ENCODE peak calls at places on chromosomes 13 and 19, in four cellular contexts. One of them, this sample, is unnamed. For H3K9me3, the result is how much of the 10 kb centered on the place peaks cover.

GRCh38 chr19:48400018-48400742 is 6.7 kb downstream of the GRIN2D start:
- DNase-seq in right lobe of liver: no peak
- DNase-seq in CD8-positive, alpha-beta T cell: no peak
- DNase-seq in DND-41: no peak
- DNase-seq in this sample: peak

GRCh38 chr19:38788478-38789243 is at the start of gene LGALS7B:
- DNase-seq in CD8-positive, alpha-beta T cell: no peak
- DNase-seq in right lobe of liver: peak
- DNase-seq in DND-41: no peak
- DNase-seq in this sample: no peak

GRCh38 chr13:22127277-22128143 is 456.6 kb downstream of the FGF9 start:
- DNase-seq in right lobe of liver: no peak
- DNase-seq in DND-41: no peak
- DNase-seq in CD8-positive, alpha-beta T cell: no peak
- DNase-seq in this sample: no peak

GRCh38 chr13:46489586-46490023 is 63.4 kb upstream of the LRCH1 start:
- DNase-seq in right lobe of liver: no peak
- DNase-seq in CD8-positive, alpha-beta T cell: no peak
- DNase-seq in DND-41: no peak
- DNase-seq in this sample: no peak

GRCh38 chr13:82654851-82655517 is 1227.3 kb downstream of the SLITRK1 start:
- DNase-seq in right lobe of liver: peak
- DNase-seq in DND-41: no peak
- DNase-seq in CD8-positive, alpha-beta T cell: no peak
- DNase-seq in this sample: no peak

GRCh38 chr13:25490236-25490635 is 118.5 kb downstream of the ATP8A2 start:
- DNase-seq in right lobe of liver: no peak
- DNase-seq in DND-41: no peak
- DNase-seq in CD8-positive, alpha-beta T cell: no peak
- DNase-seq in this sample: no peak

GRCh38 chr13:106530907-106531520 is 4.4 kb downstream of the EFNB2 start:
- DNase-seq in DND-41: no peak
- DNase-seq in right lobe of liver: no peak
- DNase-seq in CD8-positive, alpha-beta T cell: no peak
- DNase-seq in this sample: no peak

GRCh38 chr19:50478901-50479715 is 2.5 kb upstream of the GARIN5A start:
- DNase-seq in right lobe of liver: peak
- DNase-seq in DND-41: peak
- DNase-seq in CD8-positive, alpha-beta T cell: no peak
- DNase-seq in this sample: no peak

GRCh38 chr13:71808708-71809107 is 58.3 kb downstream of the DACH1 start:
- DNase-seq in right lobe of liver: no peak
- DNase-seq in DND-41: no peak
- DNase-seq in CD8-positive, alpha-beta T cell: no peak
- DNase-seq in this sample: no peak

GRCh38 chr19:12965017-12965811 is 4.2 kb upstream of the DAND5 start:
- DNase-seq in CD8-positive, alpha-beta T cell: peak
- DNase-seq in right lobe of liver: peak
- DNase-seq in DND-41: peak
- DNase-seq in this sample: peak

GRCh38 chr19:3171894-3172679 is 6.5 kb upstream of the S1PR4 start:
- DNase-seq in right lobe of liver: no peak
- DNase-seq in DND-41: no peak
- DNase-seq in CD8-positive, alpha-beta T cell: no peak
- DNase-seq in this sample: no peak

GRCh38 chr13:109885235-109885634 is 98.9 kb upstream of the IRS2 start:
- DNase-seq in right lobe of liver: no peak
- DNase-seq in CD8-positive, alpha-beta T cell: no peak
- DNase-seq in DND-41: no peak
- DNase-seq in this sample: no peak

GRCh38 chr19:15292847-15293582 is 39.3 kb downstream of the BRD4 start:
- DNase-seq in DND-41: peak
- DNase-seq in CD8-positive, alpha-beta T cell: no peak
- DNase-seq in right lobe of liver: no peak
- DNase-seq in this sample: no peak

GRCh38 chr13:22009500-22009899 is 338.6 kb downstream of the FGF9 start:
- DNase-seq in CD8-positive, alpha-beta T cell: no peak
- DNase-seq in right lobe of liver: no peak
- DNase-seq in DND-41: no peak
- DNase-seq in this sample: no peak

GRCh38 chr19:35303357-35303915 is 11.5 kb downstream of the MAG start:
- DNase-seq in DND-41: no peak
- DNase-seq in CD8-positive, alpha-beta T cell: no peak
- DNase-seq in right lobe of liver: no peak
- DNase-seq in this sample: no peak

GRCh38 chr19:8487137-8487851 is 15.1 kb downstream of the PRAM1 start:
- DNase-seq in DND-41: peak
- DNase-seq in right lobe of liver: no peak
- DNase-seq in CD8-positive, alpha-beta T cell: peak
- DNase-seq in this sample: peak

GRCh38 chr19:50167314-50167721 is 4.2 kb upstream of the IZUMO2 start:
- DNase-seq in right lobe of liver: no peak
- DNase-seq in CD8-positive, alpha-beta T cell: no peak
- DNase-seq in DND-41: no peak
- DNase-seq in this sample: no peak

GRCh38 chr19:873084-874019 is 13.9 kb downstream of the CFD start:
- DNase-seq in CD8-positive, alpha-beta T cell: peak
- DNase-seq in DND-41: peak
- DNase-seq in right lobe of liver: no peak
- DNase-seq in this sample: peak

GRCh38 chr13:99869830-99870229 is 101.7 kb downstream of the ZIC5 start:
- DNase-seq in CD8-positive, alpha-beta T cell: no peak
- DNase-seq in right lobe of liver: no peak
- DNase-seq in DND-41: no peak
- DNase-seq in this sample: no peak

GRCh38 chr13:48081739-48082138 is 13.2 kb downstream of the MED4 start:
- DNase-seq in CD8-positive, alpha-beta T cell: no peak
- DNase-seq in DND-41: no peak
- DNase-seq in right lobe of liver: no peak
- DNase-seq in this sample: no peak

DNA sequence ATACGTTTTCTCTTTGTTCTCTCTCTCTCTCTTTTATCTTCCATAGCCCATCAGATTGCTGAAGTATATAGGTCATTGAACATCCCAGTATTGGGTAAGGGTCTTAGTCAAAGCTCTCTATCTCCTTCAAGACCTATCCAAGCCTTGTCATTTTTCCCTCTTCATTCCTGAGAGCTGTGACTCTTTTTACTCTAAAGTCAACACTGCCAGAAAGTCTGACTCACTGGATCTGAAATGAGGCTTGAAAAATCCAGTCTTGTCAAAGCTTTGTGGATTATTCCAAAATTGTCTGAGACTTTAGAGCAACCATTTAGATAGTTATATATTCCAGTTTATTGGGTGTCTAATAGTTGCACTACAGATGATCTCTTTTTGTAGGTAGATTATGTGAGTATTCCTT is 389.2 kb upstream of the PCDH9 start:
- DNase-seq in DND-41: no peak
- DNase-seq in right lobe of liver: no peak
- DNase-seq in CD8-positive, alpha-beta T cell: no peak
- DNase-seq in this sample: no peak
- H3K9me3 ChIP-seq in DND-41: under half
- H3K9me3 ChIP-seq in right lobe of liver: under half
- H3K9me3 ChIP-seq in CD8-positive, alpha-beta T cell: under half
- H3K9me3 ChIP-seq in this sample: under half

GRCh38 chr19:11787536-11787935 is 10.8 kb upstream of the ZNF491 start:
- DNase-seq in CD8-positive, alpha-beta T cell: no peak
- DNase-seq in DND-41: no peak
- DNase-seq in right lobe of liver: no peak
- DNase-seq in this sample: no peak
- H3K9me3 ChIP-seq in CD8-positive, alpha-beta T cell: under half
- H3K9me3 ChIP-seq in DND-41: under half
- H3K9me3 ChIP-seq in right lobe of liver: under half
- H3K9me3 ChIP-seq in this sample: under half

GRCh38 chr19:6617374-6617773 is 26.4 kb upstream of the CD70 start:
- DNase-seq in DND-41: no peak
- DNase-seq in CD8-positive, alpha-beta T cell: no peak
- DNase-seq in right lobe of liver: no peak
- DNase-seq in this sample: no peak

GRCh38 chr19:6613711-6614110 is 22.8 kb upstream of the CD70 start:
- DNase-seq in right lobe of liver: no peak
- DNase-seq in DND-41: no peak
- DNase-seq in CD8-positive, alpha-beta T cell: no peak
- DNase-seq in this sample: no peak

GRCh38 chr19:6611441-6611852 is 20.5 kb upstream of the CD70 start:
- DNase-seq in right lobe of liver: no peak
- DNase-seq in DND-41: no peak
- DNase-seq in CD8-positive, alpha-beta T cell: no peak
- DNase-seq in this sample: no peak

GRCh38 chr19:6610934-6611370 is 20.0 kb upstream of the CD70 start:
- DNase-seq in DND-41: no peak
- DNase-seq in right lobe of liver: no peak
- DNase-seq in CD8-positive, alpha-beta T cell: no peak
- DNase-seq in this sample: no peak

GRCh38 chr19:6616011-6616410 is 25.1 kb upstream of the CD70 start:
- DNase-seq in right lobe of liver: no peak
- DNase-seq in DND-41: no peak
- DNase-seq in CD8-positive, alpha-beta T cell: no peak
- DNase-seq in this sample: no peak
- H3K9me3 ChIP-seq in right lobe of liver: under half
- H3K9me3 ChIP-seq in DND-41: under half
- H3K9me3 ChIP-seq in CD8-positive, alpha-beta T cell: under half
- H3K9me3 ChIP-seq in this sample: under half

DNA sequence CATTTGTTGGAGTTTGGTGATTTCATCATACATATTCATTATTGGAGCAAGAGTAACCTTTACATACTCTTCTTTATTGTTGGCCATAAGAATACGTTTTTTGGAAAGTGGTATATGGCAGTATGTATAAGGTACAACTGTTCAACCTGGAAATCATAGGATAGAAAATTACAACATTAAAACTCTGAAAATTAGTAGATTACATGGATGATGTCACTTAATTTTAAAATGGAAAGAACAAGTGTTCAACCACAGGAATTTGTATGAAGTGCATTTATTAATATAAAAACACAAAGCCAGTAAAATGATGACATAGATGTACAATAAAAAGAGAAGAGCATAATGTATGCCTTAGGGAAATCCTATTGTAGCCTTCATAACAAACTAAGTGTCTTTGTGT is 7.3 kb upstream of the ZNF155 start:
- DNase-seq in DND-41: no peak
- DNase-seq in CD8-positive, alpha-beta T cell: no peak
- DNase-seq in right lobe of liver: no peak
- DNase-seq in this sample: no peak
- H3K9me3 ChIP-seq in DND-41: under half
- H3K9me3 ChIP-seq in CD8-positive, alpha-beta T cell: under half
- H3K9me3 ChIP-seq in right lobe of liver: under half
- H3K9me3 ChIP-seq in this sample: under half

DNA sequence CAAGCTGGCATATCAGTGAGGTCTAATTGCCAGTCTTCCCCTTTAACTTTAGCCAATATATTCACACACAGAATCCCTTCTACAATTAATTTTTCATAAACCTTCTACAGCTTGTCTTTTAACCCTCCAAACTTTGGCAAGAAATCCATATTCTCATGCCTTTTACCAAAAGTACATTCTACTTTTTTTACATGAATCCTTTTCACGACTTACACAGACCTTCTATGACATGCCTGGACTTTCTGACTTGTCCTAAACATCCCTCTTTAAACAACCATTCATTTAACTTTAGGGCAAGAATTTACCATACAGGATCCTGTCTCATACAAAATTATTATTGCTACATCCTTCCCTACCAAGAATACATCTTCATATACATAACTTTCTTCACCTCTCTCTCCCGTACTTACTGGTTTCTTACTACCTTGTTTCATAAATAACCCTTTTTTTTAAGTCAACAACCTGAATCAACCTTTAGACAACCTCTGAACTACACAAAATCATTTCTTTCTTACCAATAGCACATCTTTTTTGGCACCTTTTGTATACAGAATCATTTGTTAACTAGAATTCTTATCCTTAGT is 23.5 kb downstream of the ZNF544 start:
- DNase-seq in CD8-positive, alpha-beta T cell: no peak
- DNase-seq in right lobe of liver: no peak
- DNase-seq in DND-41: no peak
- DNase-seq in this sample: no peak
- H3K9me3 ChIP-seq in CD8-positive, alpha-beta T cell: half or more
- H3K9me3 ChIP-seq in right lobe of liver: under half
- H3K9me3 ChIP-seq in DND-41: half or more
- H3K9me3 ChIP-seq in this sample: under half

DNA sequence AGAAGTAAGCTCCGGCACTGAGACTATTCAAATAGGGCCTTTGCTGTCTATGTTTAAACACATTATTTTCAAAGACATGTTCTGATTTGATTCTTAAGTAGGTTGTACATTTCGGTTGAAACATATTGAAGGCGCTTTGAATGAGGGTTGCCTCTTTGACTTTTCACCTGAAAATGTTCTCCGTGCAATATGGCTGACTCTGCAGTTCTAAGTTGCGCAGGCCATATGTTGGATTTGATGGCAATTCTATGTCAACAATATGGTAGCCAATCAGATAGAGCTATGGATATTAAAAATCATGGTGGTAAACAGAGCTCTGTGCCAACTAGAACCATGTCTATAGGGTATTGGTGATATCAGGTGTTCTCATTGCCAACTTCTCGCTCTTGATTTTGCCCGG is 307.3 kb downstream of the NALCN start:
- DNase-seq in CD8-positive, alpha-beta T cell: no peak
- DNase-seq in right lobe of liver: no peak
- DNase-seq in DND-41: no peak
- DNase-seq in this sample: no peak
- H3K9me3 ChIP-seq in CD8-positive, alpha-beta T cell: under half
- H3K9me3 ChIP-seq in right lobe of liver: under half
- H3K9me3 ChIP-seq in DND-41: under half
- H3K9me3 ChIP-seq in this sample: under half

GRCh38 chr13:41150058-41150457 is 17.5 kb upstream of the KBTBD6 start:
- DNase-seq in right lobe of liver: no peak
- DNase-seq in CD8-positive, alpha-beta T cell: no peak
- DNase-seq in DND-41: no peak
- DNase-seq in this sample: no peak
- H3K9me3 ChIP-seq in right lobe of liver: under half
- H3K9me3 ChIP-seq in CD8-positive, alpha-beta T cell: under half
- H3K9me3 ChIP-seq in DND-41: half or more
- H3K9me3 ChIP-seq in this sample: under half